ENCODE peak calls at places on chromosomes 3 and 15, in seven cellular contexts. F is fibroblast of pulmonary artery, B is tibial nerve, C is GM13977, S is AG10803, U is left ventricle myocardium inferior, D is GM20000. Z is an unnamed sample.

GRCh38 chr3:127405791-127406190 is 117.9 kb upstream of the PRR20G start:
- DNase-seq in F (no peak), B (no peak), C (no peak), S (no peak), U (no peak), D (no peak), Z (no peak)

GRCh38 chr3:28151608-28152228 is 89.7 kb upstream of the CMC1 start:
- DNase-seq in F (no peak), B (no peak), C (peak), S (no peak), U (no peak), D (no peak), Z (no peak)

GRCh38 chr3:43442872-43443395 is 156.6 kb downstream of the SNRK start:
- DNase-seq in F (no peak), B (no peak), C (no peak), S (no peak), U (no peak), D (no peak), Z (no peak)

GRCh38 chr3:46663611-46664135 is 29.8 kb downstream of the ALS2CL start:
- DNase-seq in F (peak), B (no peak), C (peak), S (no peak), U (no peak), D (peak), Z (no peak)

GRCh38 chr15:44300567-44300966 is 12.0 kb downstream of the GOLM2 start:
- DNase-seq in F (no peak), B (no peak), C (no peak), S (no peak), U (no peak), D (peak), Z (no peak)

GRCh38 chr3:37295925-37296324 is 121.5 kb upstream of the LRRFIP2 start:
- DNase-seq in F (peak), B (no peak), C (no peak), S (peak), U (no peak), D (no peak), Z (no peak)

GRCh38 chr15:88394553-88395159 is 72.5 kb downstream of the MRPL46 start:
- DNase-seq in F (no peak), B (no peak), C (no peak), S (no peak), U (no peak), D (no peak), Z (no peak)

GRCh38 chr3:172749201-172749965 is 1.1 kb upstream of the ECT2 start:
- DNase-seq in F (peak), B (no peak), C (no peak), S (peak), U (no peak), D (no peak), Z (no peak)

GRCh38 chr15:88385078-88385700 is 82.0 kb downstream of the MRPL46 start:
- DNase-seq in F (no peak), B (no peak), C (no peak), S (peak), U (no peak), D (no peak), Z (no peak)

GRCh38 chr3:24829011-24829581 is 334.4 kb upstream of the THRB start:
- DNase-seq in F (no peak), B (no peak), C (peak), S (no peak), U (peak), D (no peak), Z (peak)

GRCh38 chr15:29141206-29141907 is 128.3 kb downstream of the NSMCE3 start:
- DNase-seq in F (no peak), B (peak), C (no peak), S (no peak), U (no peak), D (no peak), Z (no peak)

GRCh38 chr15:69575387-69575786 is 122.8 kb downstream of the RPLP1 start:
- DNase-seq in F (no peak), B (no peak), C (no peak), S (no peak), U (no peak), D (no peak), Z (no peak)

GRCh38 chr3:56928379-56929068 is 126.8 kb upstream of the ARHGEF3 start:
- DNase-seq in F (peak), B (no peak), C (no peak), S (peak), U (no peak), D (no peak), Z (no peak)

GRCh38 chr3:110593749-110594148 is 477.9 kb upstream of the NECTIN3 start:
- DNase-seq in F (no peak), B (no peak), C (no peak), S (no peak), U (no peak), D (no peak), Z (no peak)

GRCh38 chr3:139832998-139833397 is 102.0 kb upstream of the CLSTN2 start:
- DNase-seq in F (no peak), B (no peak), C (no peak), S (no peak), U (no peak), D (no peak), Z (no peak)

GRCh38 chr15:44010114-44010513 is 183.3 kb downstream of the WDR76 start:
- DNase-seq in F (peak), B (no peak), C (no peak), S (peak), U (no peak), D (no peak), Z (no peak)

GRCh38 chr3:170331143-170331542 is 26.4 kb upstream of the SKIL start:
- DNase-seq in F (no peak), B (no peak), C (no peak), S (no peak), U (no peak), D (no peak), Z (no peak)

GRCh38 chr3:27357665-27358258 is 11.4 kb downstream of the NEK10 start:
- DNase-seq in F (peak), B (no peak), C (peak), S (peak), U (no peak), D (peak), Z (no peak)

GRCh38 chr3:46090161-46090591 is 62.9 kb upstream of the XCR1 start:
- DNase-seq in F (no peak), B (no peak), C (peak), S (no peak), U (no peak), D (peak), Z (no peak)

GRCh38 chr3:41955192-41955591 is 6.7 kb downstream of the ULK4 start:
- DNase-seq in F (no peak), B (no peak), C (no peak), S (no peak), U (no peak), D (no peak), Z (no peak)

GRCh38 chr3:14537590-14538450 is 2.3 kb downstream of the GRIP2 start:
- DNase-seq in F (no peak), B (no peak), C (no peak), S (no peak), U (peak), D (no peak), Z (no peak)

GRCh38 chr3:32113566-32113965 is 7.1 kb downstream of the GPD1L start:
- DNase-seq in F (no peak), B (no peak), C (no peak), S (no peak), U (no peak), D (no peak), Z (no peak)

GRCh38 chr3:113685956-113686721 is 10.3 kb downstream of the USF3 start:
- DNase-seq in F (peak), B (no peak), C (no peak), S (peak), U (no peak), D (no peak), Z (no peak)

GRCh38 chr3:123397921-123398785 is 50.7 kb downstream of the ADCY5 start:
- DNase-seq in F (no peak), B (no peak), C (no peak), S (no peak), U (no peak), D (no peak), Z (no peak)

GRCh38 chr3:78279066-78279465 is 1239.2 kb downstream of the ROBO2 start:
- DNase-seq in F (no peak), B (no peak), C (no peak), S (no peak), U (no peak), D (no peak), Z (no peak)

GRCh38 chr3:17013050-17013449 is 128.3 kb downstream of the PLCL2 start:
- DNase-seq in F (no peak), B (no peak), C (no peak), S (no peak), U (no peak), D (no peak), Z (no peak)

GRCh38 chr3:151135548-151136337 is 50.3 kb downstream of the MED12L start:
- DNase-seq in F (no peak), B (no peak), C (no peak), S (no peak), U (no peak), D (no peak), Z (no peak)

GRCh38 chr3:126983653-126984390 is 907 bp downstream of the PLXNA1 start:
- DNase-seq in F (peak), B (no peak), C (peak), S (no peak), U (no peak), D (peak), Z (no peak)

GRCh38 chr3:31364188-31364587 is 168.5 kb upstream of the STT3B start:
- DNase-seq in F (no peak), B (no peak), C (no peak), S (no peak), U (no peak), D (no peak), Z (no peak)

GRCh38 chr3:117600666-117601065 is 891.1 kb downstream of the TUSC7 start:
- DNase-seq in F (no peak), B (no peak), C (no peak), S (no peak), U (no peak), D (no peak), Z (no peak)

GRCh38 chr3:128456776-128457715 is 9.6 kb downstream of the DNAJB8 start:
- DNase-seq in F (no peak), B (no peak), C (no peak), S (no peak), U (no peak), D (no peak), Z (no peak)

GRCh38 chr3:77053769-77054168 is 13.9 kb downstream of the ROBO2 start:
- DNase-seq in F (no peak), B (no peak), C (no peak), S (no peak), U (no peak), D (no peak), Z (no peak)

GRCh38 chr15:78308422-78309021 is 9.1 kb upstream of the SKIC8 start:
- DNase-seq in F (peak), B (peak), C (peak), S (peak), U (peak), D (peak), Z (peak)

GRCh38 chr3:125165189-125165947 is 47.2 kb downstream of the SLC12A8 start:
- DNase-seq in F (peak), B (no peak), C (no peak), S (peak), U (peak), D (peak), Z (no peak)

GRCh38 chr3:9064853-9065252 is 101.6 kb upstream of the RAD18 start:
- DNase-seq in F (peak), B (no peak), C (no peak), S (peak), U (peak), D (no peak), Z (no peak)

GRCh38 chr3:45647148-45647619 is 42.0 kb upstream of the SACM1L start:
- DNase-seq in F (peak), B (no peak), C (no peak), S (peak), U (no peak), D (no peak), Z (no peak)

GRCh38 chr3:129025108-129025507 is 24.0 kb downstream of the EFCC1 start:
- DNase-seq in F (no peak), B (no peak), C (no peak), S (no peak), U (no peak), D (no peak), Z (no peak)

GRCh38 chr15:60391722-60392340 is 6.0 kb downstream of the ANXA2 start:
- DNase-seq in F (no peak), B (no peak), C (no peak), S (peak), U (no peak), D (no peak), Z (no peak)
- TF ChIP-seq CTCF in F (no peak), B (no peak), C (no peak), S (no peak), U (no peak), D (no peak), Z (no peak)

DNA sequence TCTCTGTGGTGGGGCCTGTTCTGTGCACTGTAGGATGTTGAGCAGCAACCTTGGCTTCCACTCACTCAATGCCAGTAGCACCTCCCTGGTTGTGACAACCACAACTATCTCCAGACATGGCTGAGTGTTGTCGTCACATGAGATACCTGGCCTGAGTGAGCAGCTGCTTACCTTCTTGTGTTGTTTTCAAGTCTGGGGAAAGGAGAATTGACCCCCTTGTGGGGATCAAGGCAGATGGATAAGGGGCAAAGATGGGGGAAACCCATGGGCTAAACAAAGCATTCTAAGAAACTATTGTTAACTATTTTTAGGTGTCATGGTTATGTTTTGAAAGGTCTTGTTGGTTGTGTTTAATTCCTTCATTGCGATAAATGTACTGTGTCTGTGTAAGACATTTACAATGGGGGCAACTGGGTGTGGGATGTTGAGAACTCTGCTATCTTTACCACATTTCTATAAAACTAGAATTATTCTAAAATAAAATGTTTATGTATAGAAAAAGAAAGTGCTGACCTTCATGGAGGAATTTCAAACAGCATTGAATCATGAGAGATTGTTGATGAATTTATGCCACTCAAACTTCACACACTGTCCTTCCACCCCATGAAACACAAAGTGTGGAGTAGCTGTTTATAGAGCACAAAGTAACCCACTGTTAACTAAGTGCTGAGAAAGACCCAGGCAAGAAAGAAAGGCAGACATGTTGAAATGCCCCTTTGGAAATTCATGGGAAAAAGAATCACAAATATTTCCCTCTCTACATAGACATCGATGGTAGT is 48.4 kb upstream of the SPTSSB start:
- DNase-seq in F (no peak), B (no peak), C (no peak), S (no peak), U (no peak), D (no peak), Z (no peak)
- TF ChIP-seq CTCF in F (no peak), B (no peak), C (no peak), S (no peak), U (no peak), D (no peak), Z (no peak)

GRCh38 chr3:120555661-120556509 is 40.3 kb upstream of the NDUFB4 start:
- DNase-seq in F (no peak), B (no peak), C (no peak), S (no peak), U (peak), D (no peak), Z (no peak)
- TF ChIP-seq CTCF in F (no peak), B (no peak), C (no peak), S (no peak), U (peak), D (no peak), Z (no peak)

DNA sequence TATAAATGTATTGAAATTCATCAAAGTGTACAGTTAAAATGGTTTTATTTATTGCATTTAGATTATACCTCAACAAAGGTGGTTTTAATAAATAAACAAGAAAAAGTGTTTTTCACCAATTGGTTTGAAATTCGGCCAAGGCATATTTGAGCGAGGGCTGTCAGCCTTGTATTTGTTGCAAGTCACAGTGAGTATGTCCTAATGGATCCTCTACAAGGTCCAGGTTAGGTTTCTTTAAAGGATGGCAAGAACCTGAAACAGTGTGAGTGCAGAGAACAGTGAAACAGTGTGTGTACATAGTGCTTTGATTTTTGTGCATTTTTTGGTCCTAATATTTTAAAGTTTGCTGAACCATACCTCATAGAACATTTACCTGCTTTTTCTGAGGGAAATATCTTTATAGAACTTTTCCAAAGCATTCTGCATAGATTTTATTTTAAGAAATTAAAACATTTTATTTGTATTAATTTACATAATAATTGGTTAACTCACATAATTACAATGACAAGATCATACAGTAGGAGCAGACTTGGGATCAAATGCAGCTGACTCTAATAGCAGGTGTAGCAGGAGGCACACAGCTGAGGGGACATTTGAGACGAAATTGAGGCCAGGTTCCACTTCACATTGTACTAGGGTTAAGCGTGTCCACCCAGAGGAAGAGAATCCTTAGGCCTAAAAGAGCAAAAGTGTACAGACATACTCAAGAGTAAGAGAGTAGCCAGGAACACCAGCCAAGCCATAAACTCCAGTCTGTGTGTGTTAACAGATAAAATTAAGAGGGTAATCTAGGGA is 428.8 kb upstream of the TPRG1 start:
- DNase-seq in F (no peak), B (no peak), C (no peak), S (no peak), U (no peak), D (no peak), Z (no peak)
- TF ChIP-seq CTCF in F (no peak), B (no peak), C (no peak), S (no peak), U (no peak), D (no peak), Z (no peak)

DNA sequence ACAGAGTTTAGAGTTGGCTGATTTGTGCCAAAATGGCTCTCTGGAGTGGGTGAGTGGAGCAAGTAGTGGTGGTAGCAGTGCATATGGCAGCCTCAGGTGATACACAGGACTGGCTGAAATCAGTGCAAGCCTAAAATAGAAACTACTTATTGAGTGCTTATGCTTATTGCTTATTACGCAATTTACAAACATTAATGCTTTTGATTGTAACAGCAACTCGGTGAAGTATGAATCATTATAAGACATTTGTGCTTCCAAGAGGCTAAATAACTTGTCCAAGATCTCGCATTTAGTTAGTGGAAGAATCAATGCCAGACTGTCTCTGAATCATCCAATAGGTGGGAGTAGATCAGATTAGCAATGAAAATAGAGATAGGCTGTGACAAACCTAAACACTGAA is 353.8 kb downstream of the NAALADL2 start:
- DNase-seq in F (peak), B (no peak), C (no peak), S (peak), U (no peak), D (no peak), Z (no peak)
- TF ChIP-seq CTCF in F (no peak), B (no peak), C (no peak), S (no peak), U (no peak), D (no peak), Z (no peak)

Z was measured in mesothelial cell of epicardium.